ENCODE peak calls at places on chromosomes 11 and 22, in four cellular contexts. One of them, this sample, is unnamed.

GRCh38 chr11:5460983-5461621 is 12.0 kb downstream of the OR51I2 start:
- DNase-seq in HCT116: no peak
- DNase-seq in HepG2: no peak
- DNase-seq in GM12878: no peak
- DNase-seq in this sample: no peak

GRCh38 chr22:45468872-45469572 is 33.7 kb upstream of the FBLN1 start:
- DNase-seq in GM12878: no peak
- DNase-seq in HepG2: no peak
- DNase-seq in HCT116: no peak
- DNase-seq in this sample: no peak

GRCh38 chr11:130388607-130389205 is 39.7 kb downstream of the ADAMTS8 start:
- DNase-seq in GM12878: no peak
- DNase-seq in HepG2: no peak
- DNase-seq in HCT116: no peak
- DNase-seq in this sample: no peak

GRCh38 chr11:12696911-12697581 is 22.8 kb downstream of the TEAD1 start:
- DNase-seq in GM12878: no peak
- DNase-seq in HCT116: peak; percentile 57
- DNase-seq in HepG2: no peak
- DNase-seq in this sample: peak; percentile 73

GRCh38 chr11:66986178-66986545 is 11.1 kb downstream of the C11orf86 start:
- DNase-seq in HepG2: no peak
- DNase-seq in HCT116: no peak
- DNase-seq in GM12878: no peak
- DNase-seq in this sample: no peak

GRCh38 chr22:19713650-19714319 is 518 bp upstream of the SEPTIN5 start:
- DNase-seq in GM12878: no peak
- DNase-seq in HepG2: no peak
- DNase-seq in HCT116: no peak
- DNase-seq in this sample: no peak

GRCh38 chr22:31084811-31085492 is 3.8 kb downstream of the SMTN start:
- DNase-seq in HepG2: no peak
- DNase-seq in HCT116: no peak
- DNase-seq in GM12878: peak; percentile 43
- DNase-seq in this sample: no peak

GRCh38 chr11:28697920-28698827 is 590.0 kb downstream of the METTL15 start:
- DNase-seq in HepG2: peak; percentile 41
- DNase-seq in HCT116: peak; percentile 46
- DNase-seq in GM12878: no peak
- DNase-seq in this sample: peak; percentile 81

GRCh38 chr11:111923351-111923788 is 4.7 kb downstream of the C11orf52 start:
- DNase-seq in GM12878: no peak
- DNase-seq in HCT116: no peak
- DNase-seq in HepG2: peak; percentile 75
- DNase-seq in this sample: no peak

GRCh38 chr11:469684-470667 is 19.9 kb downstream of the PTDSS2 start:
- DNase-seq in GM12878: no peak
- DNase-seq in HCT116: no peak
- DNase-seq in HepG2: peak; percentile 83
- DNase-seq in this sample: peak; percentile 60

GRCh38 chr11:61141601-61142028 is 19.6 kb downstream of the VPS37C start:
- DNase-seq in HepG2: no peak
- DNase-seq in HCT116: no peak
- DNase-seq in GM12878: no peak
- DNase-seq in this sample: peak; percentile 91

GRCh38 chr11:15224466-15224865 is 109.7 kb downstream of the INSC start:
- DNase-seq in HCT116: no peak
- DNase-seq in HepG2: no peak
- DNase-seq in GM12878: no peak
- DNase-seq in this sample: no peak

GRCh38 chr22:17430298-17430900 is 61.1 kb downstream of the CECR2 start:
- DNase-seq in HepG2: no peak
- DNase-seq in HCT116: no peak
- DNase-seq in GM12878: no peak
- DNase-seq in this sample: no peak

GRCh38 chr22:21568207-21569075 is 927 bp downstream of the UBE2L3 start:
- DNase-seq in GM12878: no peak
- DNase-seq in HCT116: no peak
- DNase-seq in HepG2: peak; percentile 34
- DNase-seq in this sample: no peak

GRCh38 chr11:78773503-78773902 is 198.8 kb upstream of the NARS2 start:
- DNase-seq in HepG2: no peak
- DNase-seq in HCT116: no peak
- DNase-seq in GM12878: no peak
- DNase-seq in this sample: no peak

GRCh38 chr11:65646921-65647701 is 9.2 kb downstream of the SIPA1 start:
- DNase-seq in GM12878: no peak
- DNase-seq in HepG2: no peak
- DNase-seq in HCT116: no peak
- DNase-seq in this sample: no peak

GRCh38 chr11:125402436-125402835 is 93.6 kb downstream of the FEZ1 start:
- DNase-seq in HCT116: no peak
- DNase-seq in GM12878: no peak
- DNase-seq in HepG2: no peak
- DNase-seq in this sample: no peak

GRCh38 chr22:24775769-24776492 is 1.4 kb upstream of the PIWIL3 start:
- DNase-seq in HepG2: no peak
- DNase-seq in HCT116: no peak
- DNase-seq in GM12878: no peak
- DNase-seq in this sample: peak; percentile 70

GRCh38 chr11:68214173-68215086 is 1.3 kb upstream of the KMT5B start:
- DNase-seq in HepG2: no peak
- DNase-seq in HCT116: no peak
- DNase-seq in GM12878: no peak
- DNase-seq in this sample: no peak

GRCh38 chr11:66978717-66979116 is 3.6 kb downstream of the C11orf86 start:
- DNase-seq in GM12878: no peak
- DNase-seq in HCT116: no peak
- DNase-seq in HepG2: no peak
- DNase-seq in this sample: no peak

GRCh38 chr11:122240621-122241020 is 124.6 kb upstream of the BLID start:
- DNase-seq in HCT116: no peak
- DNase-seq in GM12878: no peak
- DNase-seq in HepG2: no peak
- DNase-seq in this sample: no peak
- TF ChIP-seq JUND in HCT116: no peak
- TF ChIP-seq JUND in GM12878: no peak
- TF ChIP-seq JUND in HepG2: no peak
- TF ChIP-seq JUND in this sample: no peak

GRCh38 chr11:126926376-126926791 is 74.2 kb downstream of the KIRREL3 start:
- DNase-seq in GM12878: no peak
- DNase-seq in HCT116: no peak
- DNase-seq in HepG2: no peak
- DNase-seq in this sample: no peak

GRCh38 chr11:126925321-126926093 is 75.1 kb downstream of the KIRREL3 start:
- DNase-seq in GM12878: no peak
- DNase-seq in HepG2: no peak
- DNase-seq in HCT116: no peak
- DNase-seq in this sample: no peak

GRCh38 chr11:126927628-126928027 is 72.9 kb downstream of the KIRREL3 start:
- DNase-seq in HCT116: no peak
- DNase-seq in GM12878: no peak
- DNase-seq in HepG2: no peak
- DNase-seq in this sample: no peak

GRCh38 chr11:126930100-126930841 is 70.3 kb downstream of the KIRREL3 start:
- DNase-seq in GM12878: no peak
- DNase-seq in HepG2: no peak
- DNase-seq in HCT116: no peak
- DNase-seq in this sample: no peak

GRCh38 chr11:126929186-126930085 is 71.1 kb downstream of the KIRREL3 start:
- DNase-seq in HCT116: no peak
- DNase-seq in HepG2: no peak
- DNase-seq in GM12878: no peak
- DNase-seq in this sample: no peak
- TF ChIP-seq JUND in HCT116: no peak
- TF ChIP-seq JUND in HepG2: no peak
- TF ChIP-seq JUND in GM12878: no peak
- TF ChIP-seq JUND in this sample: no peak

GRCh38 chr11:3015796-3016195 is 23.7 kb upstream of the NAP1L4 start:
- DNase-seq in HepG2: no peak
- DNase-seq in GM12878: no peak
- DNase-seq in HCT116: no peak
- DNase-seq in this sample: no peak
- TF ChIP-seq JUND in HepG2: no peak
- TF ChIP-seq JUND in GM12878: no peak
- TF ChIP-seq JUND in HCT116: no peak
- TF ChIP-seq JUND in this sample: no peak

DNA sequence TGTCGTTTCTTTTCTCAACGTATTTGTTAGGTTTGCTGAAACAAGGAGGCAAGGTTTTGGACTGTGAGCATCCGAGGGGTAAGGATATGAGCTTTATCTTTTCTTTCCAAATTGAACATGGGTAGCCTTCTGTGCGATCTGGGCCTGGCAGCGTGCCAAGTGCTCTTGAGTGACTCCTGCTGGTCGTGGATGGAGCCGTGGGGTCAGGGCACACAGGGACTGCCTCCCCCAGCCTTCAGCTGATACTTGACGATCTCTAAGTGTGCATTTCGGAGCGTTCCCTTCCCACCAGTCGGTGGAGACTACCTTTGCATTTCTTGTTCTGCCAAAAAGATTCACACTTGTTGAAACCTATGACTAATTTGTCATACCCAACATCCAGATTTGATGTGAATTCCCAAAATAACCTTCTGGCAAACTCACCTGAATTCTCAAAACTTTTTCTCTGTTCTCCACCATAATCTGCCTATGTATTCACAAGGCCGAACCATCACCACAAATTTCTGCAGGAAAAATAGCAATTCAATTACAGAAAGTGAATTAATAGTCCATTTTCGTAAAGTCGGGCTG is 40.2 kb upstream of the CLMP start:
- DNase-seq in GM12878: no peak
- DNase-seq in HCT116: peak; percentile 38
- DNase-seq in HepG2: peak; percentile 9
- DNase-seq in this sample: no peak
- TF ChIP-seq JUND in GM12878: no peak
- TF ChIP-seq JUND in HCT116: no peak
- TF ChIP-seq JUND in HepG2: no peak
- TF ChIP-seq JUND in this sample: no peak

DNA sequence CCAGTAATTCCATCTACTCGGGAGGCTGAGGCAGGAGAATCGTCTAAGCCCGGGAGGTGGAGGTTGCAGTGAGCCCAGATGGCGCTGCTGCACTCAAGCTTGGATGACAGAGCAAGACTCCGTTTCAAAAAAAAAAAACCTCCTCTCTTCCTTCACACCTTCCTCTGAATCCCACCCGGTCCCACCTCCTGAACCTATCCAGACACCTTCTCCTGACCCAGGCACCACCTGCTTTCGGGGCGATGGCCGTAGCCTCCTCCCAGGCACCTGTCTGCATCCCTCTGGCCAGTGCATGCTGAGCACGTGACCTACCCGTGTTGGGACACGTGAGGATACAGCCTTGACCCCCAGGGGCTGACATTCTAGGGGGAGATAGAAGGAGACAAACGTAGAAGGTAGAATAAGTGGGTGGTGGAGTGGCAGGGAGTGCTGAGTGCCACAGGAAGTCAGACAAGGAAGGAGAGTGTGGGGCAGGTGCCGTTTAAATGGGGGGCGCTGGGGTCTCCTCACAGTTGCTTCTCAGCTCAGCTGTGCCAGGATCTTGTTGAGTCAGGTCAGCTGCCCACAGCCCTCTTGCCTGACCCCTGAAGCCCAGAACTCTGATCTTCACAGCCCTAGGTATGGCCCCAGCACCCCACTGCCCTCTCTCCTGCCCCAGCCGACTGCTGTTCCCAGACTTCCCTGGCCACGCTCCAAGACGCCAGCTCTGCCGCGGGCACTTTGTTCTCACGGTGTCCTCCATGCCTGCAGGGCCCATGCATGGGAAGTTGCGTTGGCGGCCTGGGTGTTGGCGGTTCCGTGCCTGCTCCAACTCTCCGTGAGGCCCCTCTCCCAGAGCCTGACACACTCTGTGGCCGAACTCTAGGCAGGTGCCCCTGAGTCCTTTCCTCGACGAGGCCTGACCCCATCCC is 1.2 kb upstream of the MIOX start:
- DNase-seq in GM12878: no peak
- DNase-seq in HCT116: no peak
- DNase-seq in HepG2: peak; percentile 35
- DNase-seq in this sample: no peak
- TF ChIP-seq JUND in GM12878: no peak
- TF ChIP-seq JUND in HCT116: no peak
- TF ChIP-seq JUND in HepG2: no peak
- TF ChIP-seq JUND in this sample: no peak

GRCh38 chr11:64588701-64589100 is 2.3 kb upstream of the SLC22A12 start:
- DNase-seq in GM12878: no peak
- DNase-seq in HepG2: no peak
- DNase-seq in HCT116: no peak
- DNase-seq in this sample: no peak

GRCh38 chr11:64592234-64592615 is 1.2 kb downstream of the SLC22A12 start:
- DNase-seq in HCT116: no peak
- DNase-seq in HepG2: no peak
- DNase-seq in GM12878: no peak
- DNase-seq in this sample: no peak

GRCh38 chr11:64591257-64592233 is 525 bp downstream of the SLC22A12 start:
- DNase-seq in GM12878: no peak
- DNase-seq in HepG2: no peak
- DNase-seq in HCT116: no peak
- DNase-seq in this sample: no peak

GRCh38 chr11:64592656-64593055 is 1.6 kb downstream of the SLC22A12 start:
- DNase-seq in HepG2: no peak
- DNase-seq in HCT116: no peak
- DNase-seq in GM12878: no peak
- DNase-seq in this sample: no peak

DNA sequence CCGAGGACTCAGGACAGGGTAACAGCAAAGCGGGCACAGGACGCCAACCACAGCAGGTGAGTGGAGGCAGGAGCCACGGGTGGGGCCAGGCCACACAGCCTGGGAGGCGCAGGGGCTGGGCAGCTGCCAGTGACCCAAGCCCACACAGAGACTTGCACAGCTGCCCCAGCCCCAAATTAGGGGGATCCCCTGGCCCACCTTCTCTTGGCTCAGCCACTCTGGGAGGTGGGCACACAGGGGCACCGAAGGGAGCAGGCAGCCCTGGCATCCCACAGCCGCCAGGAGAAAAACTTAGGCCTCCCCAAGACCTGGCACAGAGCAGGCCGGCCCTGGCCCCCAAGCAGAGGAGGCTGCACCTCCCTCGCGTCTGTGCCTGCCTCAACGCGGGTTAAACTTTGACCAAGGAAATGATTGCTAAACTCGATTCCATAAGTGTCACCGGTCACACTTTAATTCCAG is at the start of gene SLC22A12:
- DNase-seq in HepG2: no peak
- DNase-seq in GM12878: no peak
- DNase-seq in HCT116: no peak
- DNase-seq in this sample: no peak
- TF ChIP-seq JUND in HepG2: no peak
- TF ChIP-seq JUND in GM12878: no peak
- TF ChIP-seq JUND in HCT116: no peak
- TF ChIP-seq JUND in this sample: no peak

GRCh38 chr11:46162700-46163099 is 41.4 kb upstream of the PHF21A start:
- DNase-seq in GM12878: peak; percentile 4
- DNase-seq in HCT116: no peak
- DNase-seq in HepG2: no peak
- DNase-seq in this sample: no peak
- TF ChIP-seq JUND in GM12878: no peak
- TF ChIP-seq JUND in HCT116: no peak
- TF ChIP-seq JUND in HepG2: no peak
- TF ChIP-seq JUND in this sample: no peak